ENCODE peak calls at places on chromosomes 3 and 15, in six cellular contexts. One of them, this sample, is unnamed.

GRCh38 chr3:51968175-51968681 is 974 bp upstream of the PCBP4 start:
- DNase-seq in adrenal gland: no peak
- DNase-seq in heart right ventricle: no peak
- DNase-seq in right lobe of liver: no peak
- DNase-seq in left ventricle myocardium inferior: no peak
- DNase-seq in caudate nucleus: no peak
- DNase-seq in this sample: no peak

GRCh38 chr3:119292666-119293065 is 1.5 kb upstream of the ARHGAP31 start:
- DNase-seq in adrenal gland: no peak
- DNase-seq in heart right ventricle: no peak
- DNase-seq in right lobe of liver: no peak
- DNase-seq in left ventricle myocardium inferior: no peak
- DNase-seq in caudate nucleus: no peak
- DNase-seq in this sample: no peak

GRCh38 chr15:62365795-62366442 is 200.8 kb upstream of the C2CD4B start:
- DNase-seq in adrenal gland: no peak
- DNase-seq in heart right ventricle: no peak
- DNase-seq in right lobe of liver: no peak
- DNase-seq in left ventricle myocardium inferior: no peak
- DNase-seq in caudate nucleus: no peak
- DNase-seq in this sample: no peak

GRCh38 chr3:176352716-176353334 is 844.5 kb downstream of the TBL1XR1 start:
- DNase-seq in adrenal gland: no peak
- DNase-seq in heart right ventricle: no peak
- DNase-seq in right lobe of liver: no peak
- DNase-seq in left ventricle myocardium inferior: no peak
- DNase-seq in caudate nucleus: no peak
- DNase-seq in this sample: no peak

GRCh38 chr15:26126819-26127387 is 263.8 kb upstream of the ATP10A start:
- DNase-seq in adrenal gland: no peak
- DNase-seq in heart right ventricle: no peak
- DNase-seq in right lobe of liver: no peak
- DNase-seq in left ventricle myocardium inferior: no peak
- DNase-seq in caudate nucleus: no peak
- DNase-seq in this sample: no peak

GRCh38 chr15:64949383-64950141 is 37.9 kb downstream of the ANKDD1A start:
- DNase-seq in adrenal gland: no peak
- DNase-seq in heart right ventricle: no peak
- DNase-seq in right lobe of liver: no peak
- DNase-seq in left ventricle myocardium inferior: no peak
- DNase-seq in caudate nucleus: no peak
- DNase-seq in this sample: no peak

GRCh38 chr3:27532931-27533607 is 48.9 kb upstream of the SLC4A7 start:
- DNase-seq in adrenal gland: no peak
- DNase-seq in heart right ventricle: no peak
- DNase-seq in right lobe of liver: no peak
- DNase-seq in left ventricle myocardium inferior: no peak
- DNase-seq in caudate nucleus: no peak
- DNase-seq in this sample: no peak

GRCh38 chr3:9715127-9715526 is 11.5 kb downstream of the CPNE9 start:
- DNase-seq in adrenal gland: no peak
- DNase-seq in heart right ventricle: no peak
- DNase-seq in right lobe of liver: no peak
- DNase-seq in left ventricle myocardium inferior: no peak
- DNase-seq in caudate nucleus: no peak
- DNase-seq in this sample: no peak

GRCh38 chr15:48992545-48992944 is 28.8 kb upstream of the SHC4 start:
- DNase-seq in adrenal gland: no peak
- DNase-seq in heart right ventricle: no peak
- DNase-seq in right lobe of liver: no peak
- DNase-seq in left ventricle myocardium inferior: no peak
- DNase-seq in caudate nucleus: no peak
- DNase-seq in this sample: no peak

GRCh38 chr15:84099181-84099580 is 136.4 kb upstream of the GOLGA6L4 start:
- DNase-seq in adrenal gland: peak; percentile 11
- DNase-seq in heart right ventricle: peak; percentile 24
- DNase-seq in right lobe of liver: no peak
- DNase-seq in left ventricle myocardium inferior: peak; percentile 39
- DNase-seq in caudate nucleus: no peak
- DNase-seq in this sample: no peak

GRCh38 chr15:76987896-76988860 is 6.7 kb upstream of the PSTPIP1 start:
- DNase-seq in adrenal gland: peak; percentile 32
- DNase-seq in heart right ventricle: peak; percentile 72
- DNase-seq in right lobe of liver: peak; percentile 67
- DNase-seq in left ventricle myocardium inferior: peak; percentile 78
- DNase-seq in caudate nucleus: no peak
- DNase-seq in this sample: peak; percentile 43

GRCh38 chr3:196524527-196524926 is 9.4 kb upstream of the SMCO1 start:
- DNase-seq in adrenal gland: no peak
- DNase-seq in heart right ventricle: no peak
- DNase-seq in right lobe of liver: no peak
- DNase-seq in left ventricle myocardium inferior: no peak
- DNase-seq in caudate nucleus: no peak
- DNase-seq in this sample: no peak

GRCh38 chr15:47184405-47185221 is 532.7 kb upstream of the SEMA6D start:
- DNase-seq in adrenal gland: no peak
- DNase-seq in heart right ventricle: peak; percentile 5
- DNase-seq in right lobe of liver: peak; percentile 46
- DNase-seq in left ventricle myocardium inferior: peak; percentile 17
- DNase-seq in caudate nucleus: peak; percentile 40
- DNase-seq in this sample: peak; percentile 57

GRCh38 chr3:37217098-37217849 is 42.9 kb upstream of the LRRFIP2 start:
- DNase-seq in adrenal gland: no peak
- DNase-seq in heart right ventricle: no peak
- DNase-seq in right lobe of liver: no peak
- DNase-seq in left ventricle myocardium inferior: no peak
- DNase-seq in caudate nucleus: no peak
- DNase-seq in this sample: no peak

GRCh38 chr3:13841826-13842225 is 38.0 kb downstream of the WNT7A start:
- DNase-seq in adrenal gland: no peak
- DNase-seq in heart right ventricle: no peak
- DNase-seq in right lobe of liver: no peak
- DNase-seq in left ventricle myocardium inferior: no peak
- DNase-seq in caudate nucleus: no peak
- DNase-seq in this sample: no peak
- H3K27ac ChIP-seq in adrenal gland: no peak overlapping the region
- H3K27ac ChIP-seq in heart right ventricle: no peak overlapping the region
- H3K27ac ChIP-seq in right lobe of liver: no peak overlapping the region
- H3K27ac ChIP-seq in left ventricle myocardium inferior: no peak overlapping the region
- H3K27ac ChIP-seq in caudate nucleus: no peak overlapping the region
- H3K27ac ChIP-seq in this sample: peak overlapping the region; percentile 99

GRCh38 chr15:94272251-94272898 is 41.0 kb downstream of the MCTP2 start:
- DNase-seq in adrenal gland: peak; percentile 13
- DNase-seq in heart right ventricle: no peak
- DNase-seq in right lobe of liver: no peak
- DNase-seq in left ventricle myocardium inferior: no peak
- DNase-seq in caudate nucleus: no peak
- DNase-seq in this sample: no peak

GRCh38 chr15:94280301-94280700 is 48.9 kb downstream of the MCTP2 start:
- DNase-seq in adrenal gland: no peak
- DNase-seq in heart right ventricle: no peak
- DNase-seq in right lobe of liver: no peak
- DNase-seq in left ventricle myocardium inferior: no peak
- DNase-seq in caudate nucleus: no peak
- DNase-seq in this sample: no peak

GRCh38 chr15:94274745-94275144 is 43.4 kb downstream of the MCTP2 start:
- DNase-seq in adrenal gland: no peak
- DNase-seq in heart right ventricle: no peak
- DNase-seq in right lobe of liver: no peak
- DNase-seq in left ventricle myocardium inferior: no peak
- DNase-seq in caudate nucleus: no peak
- DNase-seq in this sample: no peak

GRCh38 chr15:94282269-94283250 is 51.2 kb downstream of the MCTP2 start:
- DNase-seq in adrenal gland: no peak
- DNase-seq in heart right ventricle: no peak
- DNase-seq in right lobe of liver: no peak
- DNase-seq in left ventricle myocardium inferior: no peak
- DNase-seq in caudate nucleus: peak; percentile 5
- DNase-seq in this sample: no peak

DNA sequence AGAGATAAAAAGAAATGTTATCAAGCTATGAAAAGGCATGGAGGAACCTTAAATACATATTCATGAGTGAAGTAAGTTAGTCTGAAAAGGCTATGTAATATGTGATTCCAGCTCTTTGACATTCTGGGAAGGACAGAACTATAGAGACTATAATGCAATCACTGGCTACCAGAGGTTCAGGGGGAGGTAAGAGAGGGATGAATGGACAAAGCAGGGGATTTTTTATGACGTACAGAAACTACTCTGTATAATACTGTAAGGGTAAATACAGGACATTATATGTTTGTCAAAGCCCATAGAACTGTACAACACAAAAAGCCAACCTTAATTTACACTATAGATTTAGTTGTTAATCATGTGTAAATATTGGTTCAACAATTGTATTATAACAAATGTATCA is 46.1 kb downstream of the MCTP2 start:
- DNase-seq in adrenal gland: no peak
- DNase-seq in heart right ventricle: no peak
- DNase-seq in right lobe of liver: no peak
- DNase-seq in left ventricle myocardium inferior: no peak
- DNase-seq in caudate nucleus: no peak
- DNase-seq in this sample: no peak
- H3K27ac ChIP-seq in adrenal gland: no peak overlapping the region
- H3K27ac ChIP-seq in heart right ventricle: no peak overlapping the region
- H3K27ac ChIP-seq in right lobe of liver: no peak overlapping the region
- H3K27ac ChIP-seq in left ventricle myocardium inferior: no peak overlapping the region
- H3K27ac ChIP-seq in caudate nucleus: no peak overlapping the region
- H3K27ac ChIP-seq in this sample: no peak overlapping the region

GRCh38 chr3:136173939-136174338 is 22.2 kb downstream of the MSL2 start:
- DNase-seq in adrenal gland: no peak
- DNase-seq in heart right ventricle: no peak
- DNase-seq in right lobe of liver: no peak
- DNase-seq in left ventricle myocardium inferior: no peak
- DNase-seq in caudate nucleus: no peak
- DNase-seq in this sample: no peak

GRCh38 chr3:136181741-136182140 is 14.4 kb downstream of the MSL2 start:
- DNase-seq in adrenal gland: no peak
- DNase-seq in heart right ventricle: no peak
- DNase-seq in right lobe of liver: no peak
- DNase-seq in left ventricle myocardium inferior: no peak
- DNase-seq in caudate nucleus: no peak
- DNase-seq in this sample: no peak

DNA sequence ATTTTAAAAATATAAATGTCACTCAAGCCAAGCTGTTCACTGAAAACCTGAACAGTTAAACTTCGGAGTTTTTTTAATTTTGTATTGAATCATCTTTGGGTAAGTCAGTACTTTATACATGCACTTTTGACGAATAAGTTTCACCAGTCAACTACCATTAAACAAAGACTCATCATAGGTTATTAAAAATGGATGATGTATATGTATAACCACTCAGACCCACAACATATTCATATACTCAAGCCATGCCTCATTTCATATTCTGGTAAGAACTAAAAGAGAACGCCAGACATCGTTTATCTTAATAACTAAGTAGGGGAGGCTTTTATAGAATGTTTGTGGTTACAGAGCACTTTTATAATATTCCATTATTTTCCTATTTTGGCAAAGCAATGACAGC is 18.3 kb downstream of the MSL2 start:
- DNase-seq in adrenal gland: no peak
- DNase-seq in heart right ventricle: no peak
- DNase-seq in right lobe of liver: no peak
- DNase-seq in left ventricle myocardium inferior: no peak
- DNase-seq in caudate nucleus: no peak
- DNase-seq in this sample: no peak
- H3K27ac ChIP-seq in adrenal gland: no peak overlapping the region
- H3K27ac ChIP-seq in heart right ventricle: no peak overlapping the region
- H3K27ac ChIP-seq in right lobe of liver: no peak overlapping the region
- H3K27ac ChIP-seq in left ventricle myocardium inferior: no peak overlapping the region
- H3K27ac ChIP-seq in caudate nucleus: no peak overlapping the region
- H3K27ac ChIP-seq in this sample: no peak overlapping the region

GRCh38 chr15:90435652-90436337 is 47.8 kb downstream of the IQGAP1 start:
- DNase-seq in adrenal gland: no peak
- DNase-seq in heart right ventricle: no peak
- DNase-seq in right lobe of liver: no peak
- DNase-seq in left ventricle myocardium inferior: no peak
- DNase-seq in caudate nucleus: no peak
- DNase-seq in this sample: no peak
- H3K27ac ChIP-seq in adrenal gland: no peak overlapping the region
- H3K27ac ChIP-seq in heart right ventricle: no peak overlapping the region
- H3K27ac ChIP-seq in right lobe of liver: no peak overlapping the region
- H3K27ac ChIP-seq in left ventricle myocardium inferior: peak overlapping the region; percentile 29
- H3K27ac ChIP-seq in caudate nucleus: no peak overlapping the region
- H3K27ac ChIP-seq in this sample: no peak overlapping the region

DNA sequence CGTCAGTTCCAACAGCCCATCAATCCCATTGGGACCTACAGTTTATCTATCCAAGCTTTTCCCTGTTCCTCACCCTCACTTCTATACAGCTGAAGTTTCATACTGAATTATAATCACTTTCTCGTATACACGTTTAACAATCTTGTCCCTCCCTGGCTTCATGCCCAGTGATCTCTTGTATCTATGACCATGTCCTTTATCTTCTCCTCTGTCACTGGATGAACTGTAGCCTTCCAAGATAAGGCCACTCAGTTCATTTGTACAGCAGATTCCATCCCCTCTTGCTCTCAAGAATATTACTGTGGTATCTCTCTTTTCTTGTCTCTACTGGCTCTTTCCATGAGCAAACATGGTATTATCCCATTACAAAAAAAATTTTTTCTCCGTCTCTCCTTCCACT is 9.2 kb downstream of the CTNNB1 start:
- DNase-seq in adrenal gland: peak; percentile 51
- DNase-seq in heart right ventricle: no peak
- DNase-seq in right lobe of liver: no peak
- DNase-seq in left ventricle myocardium inferior: no peak
- DNase-seq in caudate nucleus: no peak
- DNase-seq in this sample: no peak
- H3K27ac ChIP-seq in adrenal gland: peak overlapping the region; percentile 24
- H3K27ac ChIP-seq in heart right ventricle: no peak overlapping the region
- H3K27ac ChIP-seq in right lobe of liver: no peak overlapping the region
- H3K27ac ChIP-seq in left ventricle myocardium inferior: no peak overlapping the region
- H3K27ac ChIP-seq in caudate nucleus: no peak overlapping the region
- H3K27ac ChIP-seq in this sample: no peak overlapping the region

GRCh38 chr15:40942337-40942854 is 10.9 kb upstream of the CHAC1 start:
- DNase-seq in adrenal gland: no peak
- DNase-seq in heart right ventricle: no peak
- DNase-seq in right lobe of liver: no peak
- DNase-seq in left ventricle myocardium inferior: no peak
- DNase-seq in caudate nucleus: no peak
- DNase-seq in this sample: peak; percentile 67
- H3K27ac ChIP-seq in adrenal gland: no peak overlapping the region
- H3K27ac ChIP-seq in heart right ventricle: peak overlapping the region; percentile 95
- H3K27ac ChIP-seq in right lobe of liver: peak overlapping the region; percentile 66
- H3K27ac ChIP-seq in left ventricle myocardium inferior: peak overlapping the region; percentile 92
- H3K27ac ChIP-seq in caudate nucleus: peak overlapping the region; percentile 70
- H3K27ac ChIP-seq in this sample: no peak overlapping the region